ENCODE peak calls at places on chromosomes 2 and 18, in five cellular contexts. R, T, U, B and X are unnamed samples.

GRCh38 chr18:56575819-56576663 is 62.4 kb downstream of the TXNL1 start:
- DNase-seq in R (peak; percentile 43), T (no peak), U (peak; percentile 71), B (peak; percentile 25), X (no peak)

GRCh38 chr18:11553098-11553940 is 56.1 kb upstream of the SLC35G4 start:
- DNase-seq in R (peak; percentile 45), T (peak; percentile 41), U (peak; percentile 59), B (peak; percentile 35), X (no peak)

GRCh38 chr2:225076125-225076524 is 33.9 kb upstream of the DOCK10 start:
- DNase-seq in R (no peak), T (no peak), U (peak; percentile 32), B (no peak), X (no peak)

GRCh38 chr2:191824403-191824802 is 22.5 kb downstream of the CAVIN2 start:
- DNase-seq in R (no peak), T (no peak), U (peak; percentile 21), B (no peak), X (no peak)

GRCh38 chr2:37786854-37787253 is 115.4 kb upstream of the CDC42EP3 start:
- DNase-seq in R (no peak), T (peak; percentile 13), U (no peak), B (no peak), X (no peak)

GRCh38 chr18:6044773-6045172 is 149.5 kb upstream of the TMEM200C start:
- DNase-seq in R (no peak), T (no peak), U (peak; percentile 36), B (no peak), X (no peak)

GRCh38 chr2:152552868-152553267 is 164.4 kb downstream of the PRPF40A start:
- DNase-seq in R (no peak), T (no peak), U (no peak), B (no peak), X (no peak)

GRCh38 chr2:12412898-12413305 is 303.8 kb upstream of the TRIB2 start:
- DNase-seq in R (no peak), T (no peak), U (peak; percentile 81), B (no peak), X (no peak)

GRCh38 chr18:73780218-73780617 is 367.4 kb downstream of the FBXO15 start:
- DNase-seq in R (no peak), T (no peak), U (no peak), B (no peak), X (no peak)

GRCh38 chr2:3104261-3104660 is 273.4 kb downstream of the EIPR1 start:
- DNase-seq in R (no peak), T (no peak), U (no peak), B (no peak), X (no peak)

GRCh38 chr2:165952085-165952484 is 1.5 kb downstream of the TTC21B start:
- DNase-seq in R (no peak), T (no peak), U (no peak), B (no peak), X (no peak)

GRCh38 chr18:67266591-67267237 is 249.8 kb downstream of the DSEL start:
- DNase-seq in R (no peak), T (no peak), U (peak; percentile 59), B (no peak), X (no peak)

GRCh38 chr2:110662560-110662959 is 15.3 kb downstream of the BUB1 start:
- DNase-seq in R (no peak), T (no peak), U (peak; percentile 64), B (no peak), X (no peak)

GRCh38 chr2:98012561-98012979 is 16.8 kb upstream of the TMEM131 start:
- DNase-seq in R (no peak), T (no peak), U (no peak), B (no peak), X (no peak)

GRCh38 chr2:95757988-95758387 is 166.2 kb downstream of the TRIM43 start:
- DNase-seq in R (no peak), T (no peak), U (no peak), B (no peak), X (no peak)

GRCh38 chr18:5440297-5440696 is 103.5 kb downstream of the EPB41L3 start:
- DNase-seq in R (no peak), T (no peak), U (peak; percentile 16), B (no peak), X (no peak)

GRCh38 chr18:73118121-73118816 is 250.5 kb upstream of the NETO1 start:
- DNase-seq in R (no peak), T (no peak), U (peak; percentile 72), B (no peak), X (no peak)

GRCh38 chr2:236163483-236164200 is 4.5 kb downstream of the GBX2 start:
- DNase-seq in R (no peak), T (no peak), U (no peak), B (no peak), X (no peak)

GRCh38 chr2:168456526-168457176 is 579 bp downstream of the CERS6 start:
- DNase-seq in R (no peak), T (peak; percentile 32), U (peak; percentile 13), B (peak; percentile 18), X (peak; percentile 51)

GRCh38 chr2:196239622-196240587 is 68.5 kb upstream of the STK17B start:
- DNase-seq in R (peak; percentile 8), T (no peak), U (peak; percentile 93), B (no peak), X (peak; percentile 93)

GRCh38 chr2:200585730-200586643 is at the start of gene AOX1:
- DNase-seq in R (no peak), T (peak; percentile 79), U (peak; percentile 45), B (no peak), X (peak; percentile 44)
- TF ChIP-seq POLR2A in R (no peak), T (no peak), U (no peak), B (no peak), X (no peak)

DNA sequence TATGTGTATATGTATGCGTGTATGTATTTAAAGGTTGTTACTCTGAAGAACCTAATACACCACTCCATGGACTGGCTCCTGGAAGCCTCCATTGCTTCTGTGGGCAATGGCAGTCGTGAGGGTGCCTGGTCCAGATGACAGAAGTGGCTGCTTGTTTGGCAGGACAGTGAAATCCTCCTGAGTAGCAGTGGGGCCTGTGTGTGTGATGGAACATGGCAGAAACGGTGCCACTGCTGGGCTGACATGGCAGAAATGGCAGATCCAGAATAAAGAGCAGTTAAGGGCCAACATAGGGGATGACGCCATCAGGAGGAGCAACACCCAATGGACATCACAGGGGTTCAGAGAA is 6.1 kb upstream of the CPLX4 start:
- DNase-seq in R (no peak), T (no peak), U (no peak), B (no peak), X (no peak)
- TF ChIP-seq POLR2A in R (no peak), T (no peak), U (no peak), B (no peak), X (no peak)

DNA sequence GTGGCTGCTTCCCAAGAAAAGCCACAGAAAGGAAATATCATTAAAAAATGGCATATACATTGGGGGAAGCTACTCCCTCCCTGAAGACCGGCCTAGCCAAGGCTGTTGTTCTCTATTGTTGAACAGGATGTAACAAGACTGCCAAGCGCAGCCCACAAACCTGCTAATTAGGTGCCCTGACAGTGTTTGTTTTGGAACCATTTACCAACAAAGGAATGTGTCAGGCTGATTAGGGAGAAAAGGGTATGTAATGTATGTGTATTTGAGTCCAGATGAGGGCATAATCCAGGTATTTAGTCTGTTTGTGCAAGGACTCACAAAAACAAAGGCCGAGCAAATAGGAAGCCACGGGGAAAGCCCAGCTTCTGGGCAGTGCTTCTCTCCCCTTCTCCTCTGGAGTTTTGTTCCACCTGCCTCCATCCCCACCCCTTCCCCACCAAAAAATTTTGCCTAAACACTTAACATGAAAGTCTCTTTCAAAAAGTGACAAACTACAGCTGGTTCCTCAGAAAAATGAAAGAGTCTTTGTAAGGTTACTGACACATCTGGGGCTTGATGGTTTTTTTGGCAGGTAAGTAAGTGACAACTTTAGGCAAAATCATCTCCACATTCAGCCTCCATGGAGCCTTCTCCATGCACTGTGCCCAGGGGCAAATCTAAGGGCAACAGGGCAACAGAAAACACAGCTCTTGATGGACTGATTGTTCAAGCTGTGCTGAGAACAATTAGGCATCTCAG is 78.3 kb upstream of the FZD5 start:
- DNase-seq in R (no peak), T (peak; percentile 76), U (peak; percentile 32), B (no peak), X (no peak)
- TF ChIP-seq POLR2A in R (no peak), T (no peak), U (no peak), B (no peak), X (no peak)

DNA sequence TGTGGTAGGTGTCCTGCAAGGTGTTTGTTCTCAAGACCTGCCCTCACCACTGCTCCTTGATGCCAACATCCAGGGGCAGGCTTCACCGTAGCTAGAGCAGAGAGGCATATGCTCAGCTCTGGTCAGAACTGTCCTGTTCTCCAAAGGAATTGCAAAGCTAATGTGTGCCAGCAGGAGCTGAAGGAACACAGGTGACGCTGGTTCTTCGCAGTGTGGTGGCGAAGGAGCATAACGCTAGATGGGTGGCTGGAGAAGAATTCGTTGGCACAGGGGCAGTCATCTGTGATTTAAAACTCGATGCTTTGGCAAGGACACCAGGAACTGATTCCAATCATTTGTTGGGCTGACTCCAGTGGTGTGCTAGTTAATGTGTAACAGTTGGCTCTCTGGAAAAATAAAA is 11.4 kb upstream of the PER2 start:
- DNase-seq in R (no peak), T (peak; percentile 77), U (no peak), B (no peak), X (no peak)
- TF ChIP-seq POLR2A in R (no peak), T (no peak), U (no peak), B (no peak), X (no peak)

DNA sequence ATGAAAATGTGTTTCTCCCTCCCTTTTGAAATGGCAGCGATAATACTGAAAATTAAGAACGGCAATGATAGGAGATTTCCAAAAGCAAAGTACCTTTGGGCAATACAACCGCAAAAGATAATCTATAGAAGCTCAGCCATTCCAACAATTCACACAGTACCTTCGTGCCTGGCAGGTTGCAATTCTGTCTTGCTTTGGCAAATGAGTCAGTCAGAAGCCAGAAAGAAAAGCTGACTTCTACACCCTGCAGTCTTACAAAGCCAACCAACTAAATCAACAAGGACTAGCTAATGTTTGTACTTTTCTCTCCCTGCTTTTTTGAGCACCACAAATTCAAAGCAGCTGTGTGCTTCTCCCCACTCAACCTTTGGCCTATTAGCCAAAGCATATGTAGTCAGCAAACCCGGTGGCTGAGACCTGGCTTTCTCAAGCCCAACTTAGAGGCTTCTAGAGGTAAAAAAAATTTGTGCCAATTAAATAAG is 25.7 kb upstream of the ID2 start:
- DNase-seq in R (no peak), T (no peak), U (peak; percentile 80), B (no peak), X (no peak)
- TF ChIP-seq POLR2A in R (no peak), T (no peak), U (no peak), B (no peak), X (no peak)

GRCh38 chr18:24397694-24398365 is at the start of gene OSBPL1A:
- DNase-seq in R (peak; percentile 91), T (peak; percentile 95), U (peak; percentile 85), B (peak; percentile 69), X (peak; percentile 98)
- TF ChIP-seq POLR2A in R (peak; percentile 62), T (peak; percentile 42), U (peak; percentile 59), B (peak; percentile 50), X (peak; percentile 81)

GRCh38 chr2:210478661-210479060 is 2.1 kb upstream of the LANCL1 start:
- DNase-seq in R (no peak), T (no peak), U (no peak), B (no peak), X (no peak)

GRCh38 chr2:210477496-210477895 is 937 bp upstream of the LANCL1 start:
- DNase-seq in R (peak; percentile 66), T (no peak), U (peak; percentile 64), B (peak; percentile 33), X (no peak)

GRCh38 chr2:210475726-210476125 is 833 bp downstream of the LANCL1 start:
- DNase-seq in R (no peak), T (no peak), U (no peak), B (no peak), X (no peak)

GRCh38 chr2:210474776-210475175 is 1.8 kb downstream of the LANCL1 start:
- DNase-seq in R (no peak), T (no peak), U (no peak), B (no peak), X (no peak)

GRCh38 chr2:210476194-210477128 is at the start of gene LANCL1:
- DNase-seq in R (peak; percentile 80), T (peak; percentile 89), U (peak; percentile 81), B (peak; percentile 91), X (peak; percentile 91)
- TF ChIP-seq POLR2A in R (peak; percentile 85), T (peak; percentile 57), U (peak; percentile 40), B (peak; percentile 82), X (peak; percentile 59)